ENCODE peak calls at places on chromosome 10, in six cellular contexts. One of them, this sample, is unnamed. For H3K36me3, the result is how much of the 10 kb centered on the place peaks cover.

GRCh38 chr10:101110856-101111523 is 20.1 kb upstream of the TLX1 start:
- DNase-seq in prostate gland: no peak
- DNase-seq in GM12878: no peak
- DNase-seq in sigmoid colon: no peak
- DNase-seq in HepG2: no peak
- DNase-seq in SK-N-SH: no peak
- DNase-seq in this sample: no peak

GRCh38 chr10:84921701-84922100 is 593.3 kb downstream of the CCSER2 start:
- DNase-seq in prostate gland: no peak
- DNase-seq in GM12878: no peak
- DNase-seq in sigmoid colon: no peak
- DNase-seq in HepG2: no peak
- DNase-seq in SK-N-SH: no peak
- DNase-seq in this sample: no peak

GRCh38 chr10:606767-607544 is 82.5 kb downstream of the DIP2C start:
- DNase-seq in prostate gland: no peak
- DNase-seq in GM12878: no peak
- DNase-seq in sigmoid colon: peak
- DNase-seq in HepG2: no peak
- DNase-seq in SK-N-SH: no peak
- DNase-seq in this sample: no peak

GRCh38 chr10:50615654-50616053 is 8.1 kb downstream of the SGMS1 start:
- DNase-seq in prostate gland: no peak
- DNase-seq in GM12878: no peak
- DNase-seq in sigmoid colon: no peak
- DNase-seq in HepG2: no peak
- DNase-seq in SK-N-SH: no peak
- DNase-seq in this sample: no peak

GRCh38 chr10:66555061-66555460 is 370.8 kb upstream of the LRRTM3 start:
- DNase-seq in prostate gland: no peak
- DNase-seq in GM12878: no peak
- DNase-seq in sigmoid colon: no peak
- DNase-seq in HepG2: no peak
- DNase-seq in SK-N-SH: no peak
- DNase-seq in this sample: no peak

GRCh38 chr10:86287966-86288579 is 78.5 kb downstream of the GRID1 start:
- DNase-seq in prostate gland: no peak
- DNase-seq in GM12878: no peak
- DNase-seq in sigmoid colon: peak
- DNase-seq in HepG2: no peak
- DNase-seq in SK-N-SH: peak
- DNase-seq in this sample: no peak

GRCh38 chr10:50990568-50991495 is 83.5 kb upstream of the PRKG1 start:
- DNase-seq in prostate gland: no peak
- DNase-seq in GM12878: no peak
- DNase-seq in sigmoid colon: peak
- DNase-seq in HepG2: no peak
- DNase-seq in SK-N-SH: peak
- DNase-seq in this sample: no peak

GRCh38 chr10:75971402-75972211 is 540.2 kb downstream of the LRMDA start:
- DNase-seq in prostate gland: no peak
- DNase-seq in GM12878: no peak
- DNase-seq in sigmoid colon: no peak
- DNase-seq in HepG2: no peak
- DNase-seq in SK-N-SH: no peak
- DNase-seq in this sample: peak

GRCh38 chr10:5927306-5927705 is 37.3 kb downstream of the FBH1 start:
- DNase-seq in prostate gland: no peak
- DNase-seq in GM12878: no peak
- DNase-seq in sigmoid colon: no peak
- DNase-seq in HepG2: no peak
- DNase-seq in SK-N-SH: no peak
- DNase-seq in this sample: no peak

GRCh38 chr10:83817797-83818196 is 321.5 kb upstream of the GHITM start:
- DNase-seq in prostate gland: no peak
- DNase-seq in GM12878: no peak
- DNase-seq in sigmoid colon: no peak
- DNase-seq in HepG2: no peak
- DNase-seq in SK-N-SH: no peak
- DNase-seq in this sample: no peak

GRCh38 chr10:75924309-75924920 is 493.0 kb downstream of the LRMDA start:
- DNase-seq in prostate gland: no peak
- DNase-seq in GM12878: no peak
- DNase-seq in sigmoid colon: no peak
- DNase-seq in HepG2: no peak
- DNase-seq in SK-N-SH: no peak
- DNase-seq in this sample: no peak

GRCh38 chr10:70494966-70495365 is 16.4 kb downstream of the PALD1 start:
- DNase-seq in prostate gland: no peak
- DNase-seq in GM12878: no peak
- DNase-seq in sigmoid colon: no peak
- DNase-seq in HepG2: no peak
- DNase-seq in SK-N-SH: no peak
- DNase-seq in this sample: no peak

GRCh38 chr10:112490543-112490942 is 43.5 kb downstream of the VTI1A start:
- DNase-seq in prostate gland: no peak
- DNase-seq in GM12878: no peak
- DNase-seq in sigmoid colon: no peak
- DNase-seq in HepG2: peak
- DNase-seq in SK-N-SH: peak
- DNase-seq in this sample: no peak

GRCh38 chr10:28248092-28248491 is 54.8 kb downstream of the MPP7 start:
- DNase-seq in prostate gland: peak
- DNase-seq in GM12878: no peak
- DNase-seq in sigmoid colon: no peak
- DNase-seq in HepG2: no peak
- DNase-seq in SK-N-SH: no peak
- DNase-seq in this sample: no peak

GRCh38 chr10:60937784-60938654 is 6.0 kb downstream of the RHOBTB1 start:
- DNase-seq in prostate gland: no peak
- DNase-seq in GM12878: no peak
- DNase-seq in sigmoid colon: no peak
- DNase-seq in HepG2: no peak
- DNase-seq in SK-N-SH: no peak
- DNase-seq in this sample: no peak

GRCh38 chr10:104350146-104350635 is 3.4 kb upstream of the CFAP58 start:
- DNase-seq in prostate gland: peak
- DNase-seq in GM12878: peak
- DNase-seq in sigmoid colon: no peak
- DNase-seq in HepG2: peak
- DNase-seq in SK-N-SH: peak
- DNase-seq in this sample: no peak

GRCh38 chr10:1462032-1462431 is 275.3 kb downstream of the ADARB2 start:
- DNase-seq in prostate gland: no peak
- DNase-seq in GM12878: no peak
- DNase-seq in sigmoid colon: no peak
- DNase-seq in HepG2: no peak
- DNase-seq in SK-N-SH: no peak
- DNase-seq in this sample: no peak

GRCh38 chr10:27242951-27243551 is 2.5 kb upstream of the ACBD5 start:
- DNase-seq in prostate gland: peak
- DNase-seq in GM12878: peak
- DNase-seq in sigmoid colon: no peak
- DNase-seq in HepG2: peak
- DNase-seq in SK-N-SH: peak
- DNase-seq in this sample: peak
- TF ChIP-seq POLR2AphosphoS5 in prostate gland: peak
- TF ChIP-seq POLR2AphosphoS5 in GM12878: peak
- TF ChIP-seq POLR2AphosphoS5 in sigmoid colon: peak
- TF ChIP-seq POLR2AphosphoS5 in HepG2: peak
- TF ChIP-seq POLR2AphosphoS5 in SK-N-SH: peak
- TF ChIP-seq POLR2AphosphoS5 in this sample: peak

GRCh38 chr10:78472542-78472890 is 438.9 kb downstream of the RPS24 start:
- DNase-seq in prostate gland: peak
- DNase-seq in GM12878: no peak
- DNase-seq in sigmoid colon: no peak
- DNase-seq in HepG2: no peak
- DNase-seq in SK-N-SH: peak
- DNase-seq in this sample: no peak
- H3K27ac ChIP-seq in prostate gland: no peak
- H3K27ac ChIP-seq in GM12878: no peak
- H3K27ac ChIP-seq in sigmoid colon: peak
- H3K27ac ChIP-seq in HepG2: peak
- H3K27ac ChIP-seq in SK-N-SH: no peak
- H3K27ac ChIP-seq in this sample: no peak

DNA sequence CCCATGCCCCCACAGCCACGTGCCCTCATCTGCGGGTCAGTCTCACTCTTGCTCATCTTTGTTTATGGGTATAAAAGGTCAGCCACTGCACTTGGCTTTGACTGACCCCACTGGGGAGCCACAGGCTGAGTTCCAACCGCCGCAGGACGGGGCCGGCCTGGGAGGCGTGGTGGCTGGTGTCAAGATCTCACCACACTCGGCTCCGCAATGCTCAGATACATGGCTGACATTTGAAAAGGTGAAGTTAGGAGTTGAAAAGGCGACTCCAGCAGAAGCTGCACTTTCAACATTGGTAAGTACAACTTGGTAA is 14.9 kb downstream of the TUBGCP2 start:
- DNase-seq in prostate gland: no peak
- DNase-seq in GM12878: no peak
- DNase-seq in sigmoid colon: no peak
- DNase-seq in HepG2: no peak
- DNase-seq in SK-N-SH: no peak
- DNase-seq in this sample: no peak
- H3K36me3 ChIP-seq in prostate gland: under half
- H3K36me3 ChIP-seq in GM12878: under half
- H3K36me3 ChIP-seq in sigmoid colon: half or more
- H3K36me3 ChIP-seq in HepG2: under half
- H3K36me3 ChIP-seq in SK-N-SH: half or more
- H3K36me3 ChIP-seq in this sample: under half

DNA sequence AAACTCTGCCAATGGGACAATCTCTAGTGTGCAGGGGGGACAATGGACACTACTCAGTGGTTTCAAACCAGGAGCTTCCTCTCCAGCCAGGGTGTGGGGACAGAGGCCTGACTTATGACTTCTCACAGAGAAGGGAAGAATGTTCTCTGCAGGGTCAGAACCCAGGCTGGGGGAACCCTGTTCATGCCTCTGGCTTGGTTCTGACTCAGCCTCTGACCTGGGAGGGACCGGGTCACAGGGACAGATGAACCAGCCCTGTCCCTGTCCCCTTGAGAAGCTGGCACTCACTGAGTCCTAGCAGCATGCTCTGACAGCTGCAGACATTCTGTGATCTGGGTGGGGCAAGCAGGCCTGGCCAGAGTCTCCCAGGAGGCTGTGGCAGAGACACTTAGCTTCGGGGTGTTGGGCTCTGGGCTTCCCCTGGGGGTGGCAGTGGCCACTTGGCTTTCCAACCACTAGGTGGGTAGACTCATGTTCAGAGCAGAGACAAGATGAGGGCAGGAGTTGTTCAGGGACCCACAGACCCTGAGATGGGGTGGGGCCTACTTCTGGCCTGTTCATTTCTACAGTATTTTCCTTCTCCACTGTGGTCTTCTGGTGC is 13.6 kb downstream of the TSPAN15 start:
- DNase-seq in prostate gland: no peak
- DNase-seq in GM12878: no peak
- DNase-seq in sigmoid colon: peak
- DNase-seq in HepG2: no peak
- DNase-seq in SK-N-SH: no peak
- DNase-seq in this sample: no peak
- TF ChIP-seq POLR2AphosphoS5 in prostate gland: no peak
- TF ChIP-seq POLR2AphosphoS5 in GM12878: no peak
- TF ChIP-seq POLR2AphosphoS5 in sigmoid colon: no peak
- TF ChIP-seq POLR2AphosphoS5 in HepG2: no peak
- TF ChIP-seq POLR2AphosphoS5 in SK-N-SH: no peak
- TF ChIP-seq POLR2AphosphoS5 in this sample: no peak

GRCh38 chr10:35043796-35044344 is 46.3 kb downstream of the CUL2 start:
- DNase-seq in prostate gland: no peak
- DNase-seq in GM12878: no peak
- DNase-seq in sigmoid colon: no peak
- DNase-seq in HepG2: no peak
- DNase-seq in SK-N-SH: no peak
- DNase-seq in this sample: no peak
- H3K27ac ChIP-seq in prostate gland: no peak
- H3K27ac ChIP-seq in GM12878: no peak
- H3K27ac ChIP-seq in sigmoid colon: no peak
- H3K27ac ChIP-seq in HepG2: no peak
- H3K27ac ChIP-seq in SK-N-SH: peak
- H3K27ac ChIP-seq in this sample: no peak

DNA sequence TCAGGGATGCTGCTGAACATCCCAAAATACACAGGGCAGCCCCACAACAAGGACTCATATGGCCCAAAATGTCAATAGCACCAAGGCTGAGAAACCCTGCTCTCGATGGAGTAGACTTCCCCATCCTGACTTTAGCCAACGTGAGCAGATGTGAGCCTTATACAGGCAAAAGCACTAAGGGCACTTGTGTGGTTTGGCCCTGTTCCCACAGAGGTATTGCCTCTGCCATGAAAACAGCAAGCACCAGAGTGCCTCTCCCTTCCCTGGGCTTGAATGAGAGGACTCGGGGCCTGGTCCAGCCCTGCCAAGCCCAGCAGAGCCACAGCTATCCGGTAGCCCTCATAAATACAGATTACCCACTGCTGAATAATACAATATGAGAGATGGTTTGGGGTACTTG is 47.5 kb downstream of the ACSM6 start:
- DNase-seq in prostate gland: no peak
- DNase-seq in GM12878: no peak
- DNase-seq in sigmoid colon: no peak
- DNase-seq in HepG2: no peak
- DNase-seq in SK-N-SH: no peak
- DNase-seq in this sample: peak
- H3K36me3 ChIP-seq in prostate gland: under half
- H3K36me3 ChIP-seq in GM12878: half or more
- H3K36me3 ChIP-seq in sigmoid colon: under half
- H3K36me3 ChIP-seq in HepG2: under half
- H3K36me3 ChIP-seq in SK-N-SH: under half
- H3K36me3 ChIP-seq in this sample: under half